ENCODE peak calls at places on chromosomes 11 and 22, in four cellular contexts. One of them, this sample, is unnamed.

GRCh38 chr11:29161216-29161615 is 855.6 kb downstream of the KCNA4 start:
- DNase-seq in GM12878: no peak
- DNase-seq in sigmoid colon: no peak
- DNase-seq in HCT116: no peak
- DNase-seq in this sample: no peak

GRCh38 chr11:74694136-74694535 is 37.1 kb downstream of the CHRDL2 start:
- DNase-seq in GM12878: no peak
- DNase-seq in sigmoid colon: no peak
- DNase-seq in HCT116: no peak
- DNase-seq in this sample: no peak

GRCh38 chr22:23889620-23890019 is 4.6 kb upstream of the MIF start:
- DNase-seq in sigmoid colon: no peak
- DNase-seq in HCT116: no peak
- DNase-seq in GM12878: no peak
- DNase-seq in this sample: no peak

GRCh38 chr22:24181996-24182560 is 791 bp downstream of the SUSD2 start:
- DNase-seq in GM12878: no peak
- DNase-seq in sigmoid colon: no peak
- DNase-seq in HCT116: no peak
- DNase-seq in this sample: no peak

GRCh38 chr11:99693941-99694492 is 673.3 kb downstream of the CNTN5 start:
- DNase-seq in sigmoid colon: no peak
- DNase-seq in HCT116: no peak
- DNase-seq in GM12878: no peak
- DNase-seq in this sample: no peak

GRCh38 chr22:25363474-25363873 is 144.0 kb downstream of the CRYBB2 start:
- DNase-seq in GM12878: no peak
- DNase-seq in sigmoid colon: peak
- DNase-seq in HCT116: no peak
- DNase-seq in this sample: no peak

GRCh38 chr22:46287873-46288751 is 8.6 kb upstream of the GTSE1 start:
- DNase-seq in GM12878: peak
- DNase-seq in HCT116: no peak
- DNase-seq in sigmoid colon: no peak
- DNase-seq in this sample: no peak

GRCh38 chr11:2203440-2204259 is 32.0 kb upstream of the TH start:
- DNase-seq in GM12878: no peak
- DNase-seq in HCT116: no peak
- DNase-seq in sigmoid colon: peak
- DNase-seq in this sample: peak

GRCh38 chr11:31786996-31787685 is 24.0 kb downstream of the PAX6 start:
- DNase-seq in GM12878: no peak
- DNase-seq in sigmoid colon: no peak
- DNase-seq in HCT116: no peak
- DNase-seq in this sample: no peak

GRCh38 chr11:77069336-77069968 is 2.7 kb downstream of the CAPN5 start:
- DNase-seq in GM12878: no peak
- DNase-seq in sigmoid colon: peak
- DNase-seq in HCT116: no peak
- DNase-seq in this sample: no peak

GRCh38 chr11:118958577-118958976 is 2.5 kb downstream of the UPK2 start:
- DNase-seq in sigmoid colon: no peak
- DNase-seq in GM12878: no peak
- DNase-seq in HCT116: no peak
- DNase-seq in this sample: no peak

GRCh38 chr11:130369713-130370112 is 55.0 kb upstream of the ZBTB44 start:
- DNase-seq in GM12878: no peak
- DNase-seq in HCT116: no peak
- DNase-seq in sigmoid colon: no peak
- DNase-seq in this sample: no peak

GRCh38 chr11:116882386-116882785 is 45.0 kb upstream of the APOA1 start:
- DNase-seq in GM12878: no peak
- DNase-seq in sigmoid colon: no peak
- DNase-seq in HCT116: peak
- DNase-seq in this sample: no peak

GRCh38 chr11:60118333-60118732 is 29.9 kb downstream of the MS4A2 start:
- DNase-seq in sigmoid colon: no peak
- DNase-seq in GM12878: no peak
- DNase-seq in HCT116: no peak
- DNase-seq in this sample: no peak

GRCh38 chr22:42297778-42298177 is 27.3 kb upstream of the TCF20 start:
- DNase-seq in GM12878: no peak
- DNase-seq in sigmoid colon: no peak
- DNase-seq in HCT116: no peak
- DNase-seq in this sample: no peak

GRCh38 chr11:660281-660680 is 23.2 kb downstream of the DRD4 start:
- DNase-seq in sigmoid colon: no peak
- DNase-seq in GM12878: no peak
- DNase-seq in HCT116: no peak
- DNase-seq in this sample: no peak

GRCh38 chr11:61139391-61139790 is 21.8 kb downstream of the VPS37C start:
- DNase-seq in GM12878: no peak
- DNase-seq in sigmoid colon: peak
- DNase-seq in HCT116: no peak
- DNase-seq in this sample: no peak

GRCh38 chr11:115929618-115930129 is 425.5 kb upstream of the CADM1 start:
- DNase-seq in sigmoid colon: no peak
- DNase-seq in GM12878: peak
- DNase-seq in HCT116: no peak
- DNase-seq in this sample: no peak

GRCh38 chr11:104291646-104292045 is 127.7 kb upstream of the PDGFD start:
- DNase-seq in GM12878: no peak
- DNase-seq in sigmoid colon: no peak
- DNase-seq in HCT116: no peak
- DNase-seq in this sample: no peak

GRCh38 chr22:44661070-44661469 is 40.9 kb upstream of the PRR5 start:
- DNase-seq in HCT116: no peak
- DNase-seq in sigmoid colon: no peak
- DNase-seq in GM12878: no peak
- DNase-seq in this sample: no peak

GRCh38 chr22:44225091-44225689 is 44.5 kb downstream of the PARVG start:
- DNase-seq in GM12878: no peak
- DNase-seq in sigmoid colon: peak
- DNase-seq in HCT116: no peak
- DNase-seq in this sample: no peak

GRCh38 chr22:47686594-47687363 is 924.3 kb downstream of the TBC1D22A start:
- DNase-seq in GM12878: no peak
- DNase-seq in HCT116: no peak
- DNase-seq in sigmoid colon: no peak
- DNase-seq in this sample: no peak

GRCh38 chr22:23315341-23315917 is 135.1 kb downstream of the BCR start:
- DNase-seq in GM12878: no peak
- DNase-seq in sigmoid colon: peak
- DNase-seq in HCT116: peak
- DNase-seq in this sample: peak

GRCh38 chr11:22703040-22703439 is 36.6 kb downstream of the GAS2 start:
- DNase-seq in GM12878: peak
- DNase-seq in HCT116: peak
- DNase-seq in sigmoid colon: no peak
- DNase-seq in this sample: no peak

GRCh38 chr11:64359712-64360402 is 895 bp downstream of the RPS6KA4 start:
- DNase-seq in sigmoid colon: no peak
- DNase-seq in GM12878: no peak
- DNase-seq in HCT116: no peak
- DNase-seq in this sample: no peak

GRCh38 chr11:95605271-95605940 is 184.2 kb downstream of the FAM76B start:
- DNase-seq in GM12878: no peak
- DNase-seq in sigmoid colon: no peak
- DNase-seq in HCT116: no peak
- DNase-seq in this sample: no peak

GRCh38 chr11:65448074-65448417 is 25.4 kb downstream of the NEAT1 start:
- DNase-seq in sigmoid colon: no peak
- DNase-seq in GM12878: no peak
- DNase-seq in HCT116: no peak
- DNase-seq in this sample: no peak

GRCh38 chr11:65445101-65445603 is 22.6 kb downstream of the NEAT1 start:
- DNase-seq in HCT116: no peak
- DNase-seq in GM12878: no peak
- DNase-seq in sigmoid colon: no peak
- DNase-seq in this sample: no peak

GRCh38 chr11:65446446-65447277 is 24.1 kb downstream of the NEAT1 start:
- DNase-seq in sigmoid colon: peak
- DNase-seq in HCT116: no peak
- DNase-seq in GM12878: no peak
- DNase-seq in this sample: peak

GRCh38 chr11:65445604-65446445 is 23.2 kb downstream of the NEAT1 start:
- DNase-seq in sigmoid colon: peak
- DNase-seq in HCT116: no peak
- DNase-seq in GM12878: no peak
- DNase-seq in this sample: no peak

GRCh38 chr11:65448418-65449196 is 26.0 kb downstream of the NEAT1 start:
- DNase-seq in sigmoid colon: peak
- DNase-seq in HCT116: no peak
- DNase-seq in GM12878: no peak
- DNase-seq in this sample: no peak
- TF ChIP-seq POLR2AphosphoS5 in sigmoid colon: no peak
- TF ChIP-seq POLR2AphosphoS5 in HCT116: no peak
- TF ChIP-seq POLR2AphosphoS5 in GM12878: no peak
- TF ChIP-seq POLR2AphosphoS5 in this sample: peak

DNA sequence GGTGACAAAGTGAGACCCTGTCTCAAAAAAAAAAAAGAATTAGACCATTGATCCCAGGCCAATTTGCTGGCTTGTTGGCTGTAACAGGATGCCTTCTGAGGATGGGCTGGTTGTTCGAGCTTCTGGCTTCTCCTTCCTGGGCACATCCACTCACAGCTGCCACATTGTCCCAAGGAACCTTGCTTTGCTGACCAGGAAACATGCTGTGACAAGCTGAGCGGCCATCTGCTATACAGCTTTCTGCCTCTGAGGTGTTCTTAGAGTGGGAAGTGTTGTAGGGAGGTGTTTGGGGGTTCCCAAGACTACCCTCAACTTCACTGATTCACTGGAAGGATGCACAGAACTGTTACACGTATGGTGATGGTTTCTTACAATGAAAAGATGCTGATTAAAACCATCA is 6.5 kb downstream of the SNAP29 start:
- DNase-seq in sigmoid colon: no peak
- DNase-seq in HCT116: no peak
- DNase-seq in GM12878: no peak
- DNase-seq in this sample: no peak
- TF ChIP-seq POLR2A in sigmoid colon: no peak
- TF ChIP-seq POLR2A in HCT116: no peak
- TF ChIP-seq POLR2A in GM12878: no peak
- TF ChIP-seq POLR2A in this sample: no peak

DNA sequence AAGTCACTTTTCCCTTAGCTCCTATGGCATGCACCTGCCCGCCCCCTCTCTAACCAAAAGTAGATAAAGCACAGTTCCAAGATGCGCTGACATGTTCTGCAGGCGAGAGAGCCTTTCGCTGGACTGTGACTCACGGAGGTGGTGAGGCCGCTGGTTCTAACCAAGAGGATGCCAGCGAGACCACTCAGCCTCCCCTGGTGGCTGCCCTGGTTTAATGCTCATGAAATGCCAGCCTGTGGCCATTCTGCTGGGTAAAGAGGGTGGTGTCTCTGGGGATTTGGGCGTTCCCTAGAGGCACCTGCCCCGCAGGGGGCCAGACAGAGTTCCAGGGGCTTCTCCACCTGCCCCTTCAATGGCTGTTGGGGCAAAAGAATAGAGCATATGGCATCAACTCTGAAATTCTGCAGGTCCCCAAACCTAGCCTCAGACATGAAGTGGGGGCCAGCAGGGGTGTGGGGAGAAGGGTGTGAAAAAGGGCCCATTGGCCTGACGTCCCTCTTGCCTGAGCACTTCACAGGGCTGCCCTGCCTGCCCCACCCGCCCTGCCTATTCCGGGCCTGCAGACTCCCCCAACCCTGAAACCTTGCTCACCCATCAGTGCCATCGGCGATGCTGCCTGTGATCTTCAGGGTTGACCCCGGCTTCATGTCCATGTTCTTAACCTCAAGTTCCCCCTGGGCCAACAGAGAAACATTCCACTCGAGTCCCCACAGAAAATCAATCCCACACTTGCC is 8.5 kb downstream of the LGALS2 start:
- DNase-seq in HCT116: peak
- DNase-seq in GM12878: no peak
- DNase-seq in sigmoid colon: no peak
- DNase-seq in this sample: no peak
- TF ChIP-seq CTCF in HCT116: peak
- TF ChIP-seq CTCF in GM12878: no peak
- TF ChIP-seq CTCF in sigmoid colon: no peak
- TF ChIP-seq CTCF in this sample: no peak

GRCh38 chr11:46643986-46644385 is 26.6 kb downstream of the ATG13 start:
- DNase-seq in GM12878: no peak
- DNase-seq in HCT116: no peak
- DNase-seq in sigmoid colon: no peak
- DNase-seq in this sample: no peak

GRCh38 chr11:46643531-46643930 is 26.2 kb downstream of the ATG13 start:
- DNase-seq in GM12878: no peak
- DNase-seq in HCT116: no peak
- DNase-seq in sigmoid colon: no peak
- DNase-seq in this sample: no peak

DNA sequence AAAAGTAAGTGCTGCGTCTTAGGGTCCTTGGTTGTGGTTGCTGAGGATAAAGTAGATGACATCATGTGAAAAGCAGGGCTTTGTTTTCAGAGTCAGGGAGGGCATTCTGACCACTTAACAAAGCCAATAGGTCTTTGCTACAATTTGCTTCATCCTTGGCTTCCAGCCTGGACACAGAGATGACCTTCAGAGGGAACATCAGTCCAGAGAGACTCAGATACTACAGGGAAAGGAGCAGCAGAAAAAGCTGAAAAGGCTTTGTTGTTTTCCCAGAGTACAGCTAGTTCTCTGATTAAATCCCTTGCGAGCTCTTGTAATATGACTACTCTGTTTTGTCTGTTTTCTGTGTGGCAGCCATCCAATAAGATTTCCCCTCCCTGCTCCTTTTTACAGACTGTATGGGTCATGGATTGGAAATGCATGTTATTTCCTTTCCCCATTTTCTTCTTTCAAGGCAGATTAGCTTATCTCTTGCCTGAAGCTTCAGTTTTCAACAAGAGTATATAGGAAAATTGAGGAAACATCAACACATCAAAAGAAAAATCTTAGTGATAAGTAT is 31.9 kb downstream of the ATG13 start:
- DNase-seq in sigmoid colon: peak
- DNase-seq in GM12878: no peak
- DNase-seq in HCT116: no peak
- DNase-seq in this sample: no peak
- TF ChIP-seq POLR2AphosphoS5 in sigmoid colon: peak
- TF ChIP-seq POLR2AphosphoS5 in GM12878: no peak
- TF ChIP-seq POLR2AphosphoS5 in HCT116: no peak
- TF ChIP-seq POLR2AphosphoS5 in this sample: no peak

GRCh38 chr11:68003846-68004550 is at the start of gene UNC93B1:
- DNase-seq in sigmoid colon: peak
- DNase-seq in HCT116: peak
- DNase-seq in GM12878: peak
- DNase-seq in this sample: peak
- TF ChIP-seq POLR2A in sigmoid colon: no peak
- TF ChIP-seq POLR2A in HCT116: no peak
- TF ChIP-seq POLR2A in GM12878: peak
- TF ChIP-seq POLR2A in this sample: no peak

GRCh38 chr22:48894064-48894671 is 933.5 kb downstream of the BRD1 start:
- DNase-seq in GM12878: no peak
- DNase-seq in sigmoid colon: no peak
- DNase-seq in HCT116: no peak
- DNase-seq in this sample: no peak
- TF ChIP-seq CTCF in GM12878: no peak
- TF ChIP-seq CTCF in sigmoid colon: no peak
- TF ChIP-seq CTCF in HCT116: peak
- TF ChIP-seq CTCF in this sample: no peak